ENCODE peak calls at places on chromosomes 4 and X, in seven cellular contexts. B is adrenal gland; L is CD8-positive, alpha-beta memory T cell; Y is astrocyte; C is A673; Z is transverse colon; K is HAP-1. D is an unnamed sample.

GRCh38 chr4:185730387-185730786 is 81.6 kb downstream of the SORBS2 start:
- DNase-seq in L (no peak), B (peak; percentile 68), C (peak; percentile 21), Z (no peak), K (peak; percentile 24), Y (peak; percentile 63), D (peak; percentile 35)

GRCh38 chrX:54818221-54818620 is 10.7 kb downstream of the MAGED2 start:
- DNase-seq in B (no peak), L (no peak), C (no peak), K (no peak), Z (no peak), Y (no peak), D (no peak)

GRCh38 chr4:24091632-24092240 is 201.9 kb upstream of the PPARGC1A start:
- DNase-seq in Y (peak; percentile 44), L (no peak), K (no peak), B (no peak), Z (no peak), C (no peak), D (no peak)

GRCh38 chr4:139763668-139764067 is 98.0 kb downstream of the MGST2 start:
- DNase-seq in K (no peak), Z (no peak), B (no peak), Y (no peak), L (no peak), C (peak; percentile 20), D (no peak)

GRCh38 chrX:27598312-27598711 is 8.2 kb downstream of the DCAF8L2 start:
- DNase-seq in Z (peak; percentile 42), L (no peak), K (peak; percentile 78), B (no peak), C (no peak), Y (peak; percentile 13), D (no peak)

GRCh38 chr4:97475621-97476020 is 667.7 kb downstream of the STPG2 start:
- DNase-seq in L (no peak), C (no peak), Z (no peak), B (no peak), Y (no peak), K (no peak), D (no peak)

GRCh38 chrX:16320765-16321355 is 153.6 kb downstream of the MAGEB17 start:
- DNase-seq in L (no peak), Y (peak; percentile 71), B (no peak), C (no peak), Z (no peak), K (no peak), D (peak; percentile 1)

GRCh38 chr4:3879681-3880594 is 113.8 kb downstream of the ADRA2C start:
- DNase-seq in Y (no peak), L (peak; percentile 19), C (no peak), Z (no peak), B (no peak), K (no peak), D (no peak)

GRCh38 chr4:168522829-168523228 is 26.0 kb downstream of the PALLD start:
- DNase-seq in Y (no peak), L (no peak), C (no peak), K (no peak), B (no peak), Z (no peak), D (peak; percentile 65)

GRCh38 chrX:45806410-45807121 is 605.9 kb upstream of the DIPK2B start:
- DNase-seq in L (peak; percentile 4), B (no peak), K (no peak), Z (no peak), Y (peak; percentile 97), C (no peak), D (peak; percentile 74)

GRCh38 chr4:145799225-145799624 is 119.3 kb downstream of the C4orf51 start:
- DNase-seq in Z (no peak), K (no peak), C (no peak), Y (no peak), L (no peak), B (no peak), D (no peak)

GRCh38 chrX:51406688-51407519 is 74.3 kb downstream of the NUDT10 start:
- DNase-seq in Z (no peak), L (no peak), C (no peak), Y (no peak), B (no peak), K (no peak), D (no peak)

GRCh38 chr4:153084939-153085630 is 119.2 kb upstream of the TRIM2 start:
- DNase-seq in Y (peak; percentile 51), L (peak; percentile 72), Z (peak; percentile 80), B (peak; percentile 80), C (peak; percentile 78), K (peak; percentile 89), D (peak; percentile 84)

GRCh38 chrX:155966876-155967275 is 30.6 kb upstream of the IL9R start:
- DNase-seq in L (peak; percentile 5), C (peak; percentile 53), B (no peak), Z (peak; percentile 9), Y (no peak), K (peak; percentile 66), D (peak; percentile 58)

GRCh38 chr4:46886711-46887110 is 22.3 kb downstream of the COX7B2 start:
- DNase-seq in K (no peak), C (peak; percentile 21), B (no peak), Y (peak; percentile 4), Z (no peak), L (no peak), D (peak; percentile 45)

GRCh38 chrX:132505116-132505515 is 16.3 kb upstream of the MBNL3 start:
- DNase-seq in Y (no peak), K (peak; percentile 11), C (no peak), Z (peak; percentile 16), B (peak; percentile 51), L (no peak), D (peak; percentile 70)

GRCh38 chrX:46838482-46838857 is 1.6 kb downstream of the RP2 start:
- DNase-seq in L (no peak), Z (no peak), C (no peak), B (no peak), Y (no peak), K (no peak), D (peak; percentile 42)

GRCh38 chr4:81021526-81021944 is 9.0 kb upstream of the BMP3 start:
- DNase-seq in B (no peak), Y (no peak), L (no peak), C (no peak), Z (peak; percentile 73), K (no peak), D (peak; percentile 72)

GRCh38 chrX:86806786-86807185 is 658.5 kb downstream of the DACH2 start:
- DNase-seq in B (no peak), Y (no peak), L (no peak), K (peak; percentile 50), Z (no peak), C (peak; percentile 23), D (peak; percentile 0)

GRCh38 chr4:13705521-13706035 is 78.1 kb upstream of the BOD1L1 start:
- DNase-seq in K (no peak), L (no peak), B (no peak), Z (peak; percentile 61), Y (no peak), C (no peak), D (peak; percentile 12)

GRCh38 chr4:16824278-16824806 is 74.1 kb downstream of the LDB2 start:
- DNase-seq in Y (no peak), L (no peak), B (no peak), Z (no peak), C (no peak), K (no peak), D (no peak)
- H3K4me1 ChIP-seq in Y (no peaks in the 10 kb centered on the region), L (no peaks in the 10 kb centered on the region), B (no peaks in the 10 kb centered on the region), Z (no peaks in the 10 kb centered on the region), C (peaks cover 42% of the 10 kb centered on the region), K (peaks cover 43% of the 10 kb centered on the region), D (no peaks in the 10 kb centered on the region)

GRCh38 chr4:151418856-151419255 is 9.9 kb downstream of the FHIP1A start:
- DNase-seq in C (no peak), Z (no peak), Y (no peak), B (no peak), K (no peak), L (no peak), D (no peak)
- H3K4me1 ChIP-seq in C (no peaks in the 10 kb centered on the region), Z (no peaks in the 10 kb centered on the region), Y (peaks cover 23% of the 10 kb centered on the region), B (peaks cover 4% of the 10 kb centered on the region), K (no peaks in the 10 kb centered on the region), L (no peaks in the 10 kb centered on the region), D (peaks cover 42% of the 10 kb centered on the region)

GRCh38 chr4:158813113-158813512 is 44.3 kb downstream of the FNIP2 start:
- DNase-seq in K (no peak), L (no peak), Z (no peak), C (no peak), B (no peak), Y (no peak), D (no peak)

GRCh38 chr4:158816953-158817352 is 48.1 kb downstream of the FNIP2 start:
- DNase-seq in C (no peak), Y (no peak), Z (no peak), L (no peak), B (no peak), K (no peak), D (no peak)

GRCh38 chr4:158812543-158812942 is 43.7 kb downstream of the FNIP2 start:
- DNase-seq in B (no peak), C (no peak), Y (no peak), L (no peak), K (no peak), Z (no peak), D (no peak)

GRCh38 chr4:158814207-158814606 is 45.4 kb downstream of the FNIP2 start:
- DNase-seq in Y (no peak), K (no peak), C (no peak), Z (no peak), B (no peak), L (no peak), D (no peak)

DNA sequence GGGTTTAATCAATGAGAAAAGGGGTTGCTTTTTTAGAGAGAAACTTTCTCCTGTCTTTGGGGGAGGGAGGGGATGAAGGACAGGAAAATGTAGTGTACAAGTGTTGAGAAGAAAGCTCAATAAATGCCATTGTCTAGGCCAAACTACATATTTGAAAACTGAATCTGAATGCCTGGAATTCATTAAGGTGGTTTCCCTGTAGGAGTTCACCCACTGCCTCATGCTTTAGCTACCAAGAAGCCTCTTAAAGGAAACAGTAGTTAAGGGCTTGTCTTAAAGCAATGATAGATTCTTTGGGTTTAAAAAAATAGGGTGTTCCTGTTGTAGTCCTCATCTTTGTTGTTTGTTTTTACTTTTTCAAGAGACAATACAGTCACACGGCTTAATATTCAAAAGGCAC is 45.8 kb downstream of the FNIP2 start:
- DNase-seq in B (no peak), Z (no peak), L (no peak), K (no peak), C (no peak), Y (peak; percentile 95), D (peak; percentile 60)
- H3K4me1 ChIP-seq in B (peaks cover 54% of the 10 kb centered on the region), Z (peaks cover 66% of the 10 kb centered on the region), L (peaks cover 23% of the 10 kb centered on the region), K (peaks cover 24% of the 10 kb centered on the region), C (peaks cover 23% of the 10 kb centered on the region), Y (peaks cover 37% of the 10 kb centered on the region), D (peaks cover 41% of the 10 kb centered on the region)

GRCh38 chr4:16032871-16033505 is 50.8 kb downstream of the PROM1 start:
- DNase-seq in L (no peak), Y (peak; percentile 63), Z (no peak), K (peak; percentile 75), C (peak; percentile 84), B (no peak), D (no peak)
- H3K4me1 ChIP-seq in L (no peaks in the 10 kb centered on the region), Y (peaks cover 26% of the 10 kb centered on the region), Z (no peaks in the 10 kb centered on the region), K (peaks cover 56% of the 10 kb centered on the region), C (peaks cover 87% of the 10 kb centered on the region), B (no peaks in the 10 kb centered on the region), D (peaks cover 14% of the 10 kb centered on the region)

GRCh38 chr4:78611215-78611558 is 59.6 kb downstream of the ANXA3 start:
- DNase-seq in C (no peak), B (no peak), Z (no peak), K (no peak), Y (no peak), L (no peak), D (no peak)
- H3K4me1 ChIP-seq in C (peaks cover 14% of the 10 kb centered on the region), B (peaks cover 7% of the 10 kb centered on the region), Z (no peaks in the 10 kb centered on the region), K (no peaks in the 10 kb centered on the region), Y (no peaks in the 10 kb centered on the region), L (peaks cover 32% of the 10 kb centered on the region), D (no peaks in the 10 kb centered on the region)